ENCODE peak calls at places on chromosome 13, in nine cellular contexts. F is KG1; U is GF-D8; W is pancreas; A is stimulated activated CD4-positive, alpha-beta T cell treated with anti-CD3 and anti-CD28 coated beads, TNF-alpha, amount 100 ng/mL, for 24 hours; L is tibial nerve; Z is esophagus squamous epithelium; R is lower leg skin; E is left ventricle myocardium inferior. T is an unnamed sample.

GRCh38 chr13:113113846-113114271 is 8.3 kb downstream of the F7 start:
- DNase-seq in F (no peak), U (no peak), W (no peak), A (no peak), L (no peak), Z (no peak), R (peak), E (no peak), T (no peak)

GRCh38 chr13:99971576-99972189 is at the start of gene ZIC5:
- DNase-seq in F (no peak), U (no peak), W (no peak), A (no peak), L (no peak), Z (no peak), R (no peak), E (no peak), T (no peak)

GRCh38 chr13:100652510-100652909 is 22.1 kb downstream of the TMTC4 start:
- DNase-seq in F (no peak), U (no peak), W (no peak), A (no peak), L (no peak), Z (no peak), R (no peak), E (no peak), T (no peak)

GRCh38 chr13:28955264-28955966 is 135.3 kb downstream of the MTUS2 start:
- DNase-seq in F (no peak), U (no peak), W (no peak), A (no peak), L (no peak), Z (no peak), R (no peak), E (peak), T (no peak)

GRCh38 chr13:82634946-82635345 is 1247.3 kb downstream of the SLITRK1 start:
- DNase-seq in F (no peak), U (no peak), W (no peak), A (no peak), L (no peak), Z (no peak), R (no peak), E (no peak), T (no peak)

GRCh38 chr13:108328848-108329247 is 59.3 kb downstream of the TNFSF13B start:
- DNase-seq in F (no peak), U (no peak), W (no peak), A (no peak), L (no peak), Z (no peak), R (no peak), E (no peak), T (no peak)

GRCh38 chr13:59261928-59262488 is 901.7 kb downstream of the DIAPH3 start:
- DNase-seq in F (no peak), U (no peak), W (no peak), A (no peak), L (no peak), Z (no peak), R (no peak), E (no peak), T (peak)

GRCh38 chr13:77507931-77508776 is 27.4 kb upstream of the SCEL start:
- DNase-seq in F (no peak), U (no peak), W (no peak), A (no peak), L (no peak), Z (no peak), R (no peak), E (no peak), T (no peak)

GRCh38 chr13:93635687-93636086 is 409.1 kb downstream of the GPC6 start:
- DNase-seq in F (no peak), U (no peak), W (no peak), A (no peak), L (peak), Z (no peak), R (no peak), E (no peak), T (no peak)

GRCh38 chr13:46687810-46688209 is 109.2 kb downstream of the ESD start:
- DNase-seq in F (no peak), U (no peak), W (no peak), A (no peak), L (no peak), Z (no peak), R (no peak), E (no peak), T (no peak)

GRCh38 chr13:98549006-98549727 is 27.7 kb downstream of the STK24 start:
- DNase-seq in F (peak), U (peak), W (no peak), A (no peak), L (no peak), Z (no peak), R (no peak), E (no peak), T (no peak)

GRCh38 chr13:80605007-80605406 is 264.1 kb upstream of the SPRY2 start:
- DNase-seq in F (no peak), U (no peak), W (no peak), A (no peak), L (no peak), Z (no peak), R (no peak), E (no peak), T (no peak)

GRCh38 chr13:113078895-113079720 is 26.5 kb upstream of the F7 start:
- DNase-seq in F (no peak), U (no peak), W (peak), A (no peak), L (no peak), Z (no peak), R (no peak), E (no peak), T (no peak)

GRCh38 chr13:30110301-30111070 is 196.9 kb downstream of the KATNAL1 start:
- DNase-seq in F (no peak), U (no peak), W (no peak), A (no peak), L (no peak), Z (no peak), R (no peak), E (peak), T (peak)

GRCh38 chr13:112905619-112905989 is 63.4 kb upstream of the MCF2L start:
- DNase-seq in F (no peak), U (no peak), W (no peak), A (no peak), L (no peak), Z (no peak), R (peak), E (no peak), T (no peak)

GRCh38 chr13:37326319-37326718 is 220.9 kb upstream of the CSNK1A1L start:
- DNase-seq in F (no peak), U (no peak), W (no peak), A (no peak), L (no peak), Z (no peak), R (no peak), E (no peak), T (no peak)